ENCODE peak calls at places on chromosomes 11 and 22, in ten cellular contexts. One of them, this sample, is unnamed.

GRCh38 chr11:2300936-2301630 is 635 bp downstream of the C11orf21 start:
- DNase-seq in BE2C: no peak
- DNase-seq in Panc1: no peak
- DNase-seq in mammary epithelial cell: no peak
- DNase-seq in stomach: peak
- DNase-seq in AG04450: no peak
- DNase-seq in H9: no peak
- DNase-seq in dorsolateral prefrontal cortex: no peak
- DNase-seq in heart left ventricle: peak
- DNase-seq in AG09309: no peak
- DNase-seq in this sample: peak

GRCh38 chr11:12673924-12674570 is at the start of gene TEAD1:
- DNase-seq in heart left ventricle: peak
- DNase-seq in mammary epithelial cell: peak
- DNase-seq in AG09309: peak
- DNase-seq in stomach: peak
- DNase-seq in BE2C: peak
- DNase-seq in AG04450: peak
- DNase-seq in Panc1: peak
- DNase-seq in dorsolateral prefrontal cortex: peak
- DNase-seq in H9: peak
- DNase-seq in this sample: peak

GRCh38 chr11:66976048-66976467 is 954 bp downstream of the C11orf86 start:
- DNase-seq in heart left ventricle: no peak
- DNase-seq in AG09309: no peak
- DNase-seq in Panc1: no peak
- DNase-seq in stomach: no peak
- DNase-seq in BE2C: peak
- DNase-seq in mammary epithelial cell: no peak
- DNase-seq in dorsolateral prefrontal cortex: no peak
- DNase-seq in H9: peak
- DNase-seq in AG04450: no peak
- DNase-seq in this sample: no peak

GRCh38 chr22:45997077-45997774 is 20.3 kb upstream of the WNT7B start:
- DNase-seq in H9: peak
- DNase-seq in mammary epithelial cell: peak
- DNase-seq in BE2C: peak
- DNase-seq in AG09309: peak
- DNase-seq in Panc1: no peak
- DNase-seq in stomach: peak
- DNase-seq in heart left ventricle: peak
- DNase-seq in AG04450: peak
- DNase-seq in dorsolateral prefrontal cortex: peak
- DNase-seq in this sample: no peak

GRCh38 chr11:114438303-114438702 is 964 bp upstream of the REXO2 start:
- DNase-seq in Panc1: no peak
- DNase-seq in stomach: no peak
- DNase-seq in BE2C: no peak
- DNase-seq in AG09309: no peak
- DNase-seq in AG04450: no peak
- DNase-seq in heart left ventricle: no peak
- DNase-seq in mammary epithelial cell: peak
- DNase-seq in H9: peak
- DNase-seq in dorsolateral prefrontal cortex: no peak
- DNase-seq in this sample: no peak

GRCh38 chr11:3803726-3804510 is 4.4 kb upstream of the PGAP2 start:
- DNase-seq in AG04450: peak
- DNase-seq in mammary epithelial cell: peak
- DNase-seq in AG09309: no peak
- DNase-seq in H9: no peak
- DNase-seq in stomach: no peak
- DNase-seq in heart left ventricle: no peak
- DNase-seq in BE2C: no peak
- DNase-seq in Panc1: no peak
- DNase-seq in dorsolateral prefrontal cortex: no peak
- DNase-seq in this sample: no peak

GRCh38 chr11:97345031-97345430 is 955.2 kb downstream of the JRKL start:
- DNase-seq in H9: no peak
- DNase-seq in Panc1: no peak
- DNase-seq in mammary epithelial cell: no peak
- DNase-seq in dorsolateral prefrontal cortex: no peak
- DNase-seq in BE2C: peak
- DNase-seq in AG09309: no peak
- DNase-seq in stomach: no peak
- DNase-seq in AG04450: no peak
- DNase-seq in heart left ventricle: no peak
- DNase-seq in this sample: no peak

GRCh38 chr22:17858033-17858432 is 83.8 kb upstream of the BID start:
- DNase-seq in heart left ventricle: no peak
- DNase-seq in dorsolateral prefrontal cortex: no peak
- DNase-seq in H9: no peak
- DNase-seq in stomach: no peak
- DNase-seq in BE2C: no peak
- DNase-seq in Panc1: no peak
- DNase-seq in AG09309: no peak
- DNase-seq in mammary epithelial cell: peak
- DNase-seq in AG04450: no peak
- DNase-seq in this sample: no peak

GRCh38 chr11:120958185-120958584 is 65.7 kb upstream of the TBCEL start:
- DNase-seq in AG09309: no peak
- DNase-seq in stomach: no peak
- DNase-seq in heart left ventricle: no peak
- DNase-seq in dorsolateral prefrontal cortex: no peak
- DNase-seq in AG04450: no peak
- DNase-seq in Panc1: no peak
- DNase-seq in H9: no peak
- DNase-seq in mammary epithelial cell: no peak
- DNase-seq in BE2C: no peak
- DNase-seq in this sample: no peak

GRCh38 chr22:27028093-27028492 is 370.7 kb downstream of the MIAT start:
- DNase-seq in BE2C: no peak
- DNase-seq in heart left ventricle: no peak
- DNase-seq in Panc1: no peak
- DNase-seq in mammary epithelial cell: no peak
- DNase-seq in H9: no peak
- DNase-seq in AG09309: no peak
- DNase-seq in dorsolateral prefrontal cortex: no peak
- DNase-seq in stomach: no peak
- DNase-seq in AG04450: no peak
- DNase-seq in this sample: no peak

GRCh38 chr11:35056391-35057093 is 82.4 kb upstream of the CD44 start:
- DNase-seq in dorsolateral prefrontal cortex: no peak
- DNase-seq in AG04450: no peak
- DNase-seq in mammary epithelial cell: peak
- DNase-seq in BE2C: no peak
- DNase-seq in Panc1: no peak
- DNase-seq in heart left ventricle: no peak
- DNase-seq in stomach: no peak
- DNase-seq in AG09309: no peak
- DNase-seq in H9: no peak
- DNase-seq in this sample: no peak
- TF ChIP-seq CTCF in dorsolateral prefrontal cortex: no peak
- TF ChIP-seq CTCF in AG04450: no peak
- TF ChIP-seq CTCF in mammary epithelial cell: peak
- TF ChIP-seq CTCF in BE2C: no peak
- TF ChIP-seq CTCF in Panc1: no peak
- TF ChIP-seq CTCF in heart left ventricle: no peak
- TF ChIP-seq CTCF in stomach: no peak
- TF ChIP-seq CTCF in AG09309: no peak
- TF ChIP-seq CTCF in H9: no peak
- TF ChIP-seq CTCF in this sample: peak

GRCh38 chr22:36781656-36782627 is 6.0 kb upstream of the IFT27 start:
- DNase-seq in dorsolateral prefrontal cortex: peak
- DNase-seq in stomach: peak
- DNase-seq in AG04450: peak
- DNase-seq in mammary epithelial cell: peak
- DNase-seq in heart left ventricle: peak
- DNase-seq in H9: peak
- DNase-seq in Panc1: no peak
- DNase-seq in BE2C: peak
- DNase-seq in AG09309: peak
- DNase-seq in this sample: peak
- TF ChIP-seq CTCF in dorsolateral prefrontal cortex: peak
- TF ChIP-seq CTCF in stomach: peak
- TF ChIP-seq CTCF in AG04450: peak
- TF ChIP-seq CTCF in mammary epithelial cell: peak
- TF ChIP-seq CTCF in heart left ventricle: peak
- TF ChIP-seq CTCF in H9: peak
- TF ChIP-seq CTCF in Panc1: peak
- TF ChIP-seq CTCF in BE2C: peak
- TF ChIP-seq CTCF in AG09309: peak
- TF ChIP-seq CTCF in this sample: peak

GRCh38 chr11:65454696-65455456 is 32.3 kb downstream of the NEAT1 start:
- DNase-seq in Panc1: no peak
- DNase-seq in AG09309: no peak
- DNase-seq in dorsolateral prefrontal cortex: peak
- DNase-seq in H9: peak
- DNase-seq in stomach: peak
- DNase-seq in heart left ventricle: peak
- DNase-seq in BE2C: peak
- DNase-seq in mammary epithelial cell: peak
- DNase-seq in AG04450: no peak
- DNase-seq in this sample: no peak
- TF ChIP-seq CTCF in Panc1: no peak
- TF ChIP-seq CTCF in AG09309: no peak
- TF ChIP-seq CTCF in dorsolateral prefrontal cortex: peak
- TF ChIP-seq CTCF in H9: no peak
- TF ChIP-seq CTCF in stomach: no peak
- TF ChIP-seq CTCF in heart left ventricle: no peak
- TF ChIP-seq CTCF in BE2C: no peak
- TF ChIP-seq CTCF in mammary epithelial cell: no peak
- TF ChIP-seq CTCF in AG04450: no peak
- TF ChIP-seq CTCF in this sample: no peak

GRCh38 chr11:17471501-17471900 is 5.1 kb downstream of the ABCC8 start:
- DNase-seq in dorsolateral prefrontal cortex: no peak
- DNase-seq in H9: no peak
- DNase-seq in stomach: no peak
- DNase-seq in heart left ventricle: no peak
- DNase-seq in Panc1: no peak
- DNase-seq in AG09309: no peak
- DNase-seq in AG04450: no peak
- DNase-seq in BE2C: no peak
- DNase-seq in mammary epithelial cell: no peak
- DNase-seq in this sample: no peak
- TF ChIP-seq CTCF in dorsolateral prefrontal cortex: no peak
- TF ChIP-seq CTCF in H9: no peak
- TF ChIP-seq CTCF in stomach: no peak
- TF ChIP-seq CTCF in heart left ventricle: no peak
- TF ChIP-seq CTCF in Panc1: no peak
- TF ChIP-seq CTCF in AG09309: no peak
- TF ChIP-seq CTCF in AG04450: no peak
- TF ChIP-seq CTCF in BE2C: no peak
- TF ChIP-seq CTCF in mammary epithelial cell: no peak
- TF ChIP-seq CTCF in this sample: no peak